ENCODE peak calls at places on chromosomes 16 and 17, in four cellular contexts. L is GM04503; U is IMR-90; J is activated naive CD4-positive, alpha-beta T cell treated with anti-CD3 and anti-CD28 coated beads for 36 hours. W is an unnamed sample.

GRCh38 chr16:85825326-85825725 is 25.8 kb downstream of the COX4I1 start:
- DNase-seq in L (no peak), J (no peak), U (no peak), W (no peak)

GRCh38 chr16:8375208-8375607 is 215.1 kb downstream of the TMEM114 start:
- DNase-seq in U (no peak), L (no peak), J (no peak), W (no peak)

GRCh38 chr17:58710948-58711552 is 18.6 kb downstream of the RAD51C start:
- DNase-seq in L (no peak), U (peak; percentile 69), J (peak; percentile 65), W (peak; percentile 63)

GRCh38 chr16:56789360-56789759 is 59.4 kb downstream of the NUP93 start:
- DNase-seq in J (peak; percentile 60), L (no peak), U (peak; percentile 60), W (no peak)

GRCh38 chr16:75172578-75172977 is 24.3 kb downstream of the ZFP1 start:
- DNase-seq in J (no peak), L (no peak), U (no peak), W (no peak)

GRCh38 chr17:44121997-44122824 is 1.2 kb downstream of the HDAC5 start:
- DNase-seq in U (no peak), J (no peak), L (no peak), W (no peak)

GRCh38 chr16:22213801-22214200 is 7.7 kb downstream of the EEF2K start:
- DNase-seq in U (no peak), L (no peak), J (no peak), W (no peak)

GRCh38 chr16:55040366-55041086 is 109.9 kb downstream of the IRX5 start:
- DNase-seq in L (no peak), U (no peak), J (no peak), W (no peak)

GRCh38 chr17:43360376-43360738 is 38.4 kb upstream of the ARL4D start:
- DNase-seq in J (peak; percentile 94), U (peak; percentile 97), L (peak; percentile 39), W (peak; percentile 96)

GRCh38 chr17:32527146-32527545 is 40.4 kb downstream of the CDK5R1 start:
- DNase-seq in U (no peak), L (no peak), J (no peak), W (no peak)

GRCh38 chr17:27363322-27363721 is 69.4 kb downstream of the WSB1 start:
- DNase-seq in J (no peak), U (no peak), L (no peak), W (no peak)

GRCh38 chr17:43226393-43226792 is 2.0 kb downstream of the CCDC200 start:
- DNase-seq in U (no peak), L (no peak), J (no peak), W (no peak)

GRCh38 chr16:3643095-3643730 is 11.3 kb upstream of the DNASE1 start:
- DNase-seq in J (no peak), L (no peak), U (no peak), W (no peak)

GRCh38 chr17:33046361-33047255 is 55.0 kb downstream of the SPACA3 start:
- DNase-seq in U (no peak), J (no peak), L (no peak), W (no peak)

GRCh38 chr16:30184430-30185140 is 1.2 kb downstream of the CORO1A start:
- DNase-seq in L (no peak), U (no peak), J (peak; percentile 59), W (no peak)

GRCh38 chr17:58870747-58871146 is 115.1 kb downstream of the PPM1E start:
- DNase-seq in U (no peak), L (no peak), J (no peak), W (no peak)

GRCh38 chr17:42894283-42895184 is 6.1 kb upstream of the G6PC1 start:
- DNase-seq in J (no peak), U (no peak), L (no peak), W (no peak)

GRCh38 chr17:74245818-74246204 is 28.2 kb upstream of the DNAI2 start:
- DNase-seq in U (no peak), L (no peak), J (no peak), W (no peak)

GRCh38 chr16:3787924-3788661 is 70.8 kb upstream of the TRAP1 start:
- DNase-seq in L (no peak), U (no peak), J (no peak), W (no peak)

GRCh38 chr16:82046541-82046940 is 11.5 kb downstream of the HSD17B2 start:
- DNase-seq in L (no peak), J (no peak), U (no peak), W (no peak)

GRCh38 chr16:31696968-31697743 is 169.5 kb downstream of the AHSP start:
- DNase-seq in L (no peak), U (peak; percentile 53), J (no peak), W (peak; percentile 40)

GRCh38 chr17:17837966-17838962 is 1.5 kb upstream of the SREBF1 start:
- DNase-seq in U (peak; percentile 24), L (no peak), J (peak; percentile 69), W (no peak)

GRCh38 chr17:4919511-4920047 is 12.5 kb upstream of the GP1BA start:
- DNase-seq in L (no peak), U (no peak), J (no peak), W (no peak)

W was measured in NCI-H446.